ENCODE peak calls at places on chromosomes 12 and 14, in eight cellular contexts. M is transverse colon, R is prostate gland, Y is upper lobe of left lung, J is Panc1, G is stomach, E is HepG2, Q is H1. W is an unnamed sample.

GRCh38 chr12:59031313-59031712 is 111.0 kb upstream of the LRIG3 start:
- DNase-seq in M (no peak), R (no peak), Y (no peak), J (no peak), G (no peak), E (no peak), Q (no peak), W (no peak)

GRCh38 chr12:109744026-109744425 is 30.4 kb downstream of the FAM222A start:
- DNase-seq in M (no peak), R (no peak), Y (peak; percentile 53), J (no peak), G (peak; percentile 17), E (no peak), Q (no peak), W (no peak)

GRCh38 chr14:105075364-105076295 is 10.4 kb upstream of the GPR132 start:
- DNase-seq in M (peak; percentile 54), R (no peak), Y (peak; percentile 84), J (no peak), G (no peak), E (no peak), Q (no peak), W (no peak)

GRCh38 chr14:22276913-22277816 is 311.9 kb downstream of the DAD1 start:
- DNase-seq in M (no peak), R (no peak), Y (no peak), J (no peak), G (no peak), E (peak; percentile 46), Q (no peak), W (no peak)

GRCh38 chr12:84341467-84342193 is 571.0 kb downstream of the SLC6A15 start:
- DNase-seq in M (no peak), R (no peak), Y (no peak), J (no peak), G (no peak), E (no peak), Q (no peak), W (no peak)

GRCh38 chr12:65632131-65632855 is 192.0 kb upstream of the HMGA2 start:
- DNase-seq in M (no peak), R (no peak), Y (no peak), J (no peak), G (no peak), E (no peak), Q (no peak), W (no peak)

GRCh38 chr12:96906849-96907664 is at the start of gene NEDD1:
- DNase-seq in M (peak; percentile 89), R (peak; percentile 73), Y (peak; percentile 99), J (peak; percentile 15), G (peak; percentile 87), E (peak; percentile 79), Q (peak; percentile 77), W (peak; percentile 96)

GRCh38 chr14:39138450-39138849 is 24.3 kb downstream of the GEMIN2 start:
- DNase-seq in M (no peak), R (no peak), Y (no peak), J (no peak), G (no peak), E (no peak), Q (no peak), W (no peak)

GRCh38 chr12:93714382-93714781 is 37.2 kb downstream of the CRADD start:
- DNase-seq in M (no peak), R (no peak), Y (no peak), J (peak; percentile 22), G (no peak), E (no peak), Q (no peak), W (no peak)

GRCh38 chr12:76085159-76085868 is 829 bp upstream of the NAP1L1 start:
- DNase-seq in M (no peak), R (no peak), Y (no peak), J (no peak), G (no peak), E (no peak), Q (no peak), W (no peak)

GRCh38 chr12:75623631-75624118 is 112.3 kb upstream of the KRR1 start:
- DNase-seq in M (no peak), R (no peak), Y (no peak), J (no peak), G (no peak), E (peak; percentile 87), Q (no peak), W (no peak)

GRCh38 chr12:8823565-8824300 is 1.3 kb downstream of the A2ML1 start:
- DNase-seq in M (no peak), R (peak; percentile 35), Y (no peak), J (no peak), G (no peak), E (no peak), Q (no peak), W (no peak)

GRCh38 chr14:104742586-104743455 is 10.1 kb upstream of the SIVA1 start:
- DNase-seq in M (no peak), R (no peak), Y (peak; percentile 59), J (no peak), G (no peak), E (no peak), Q (no peak), W (no peak)

GRCh38 chr12:47795121-47795813 is 22.2 kb downstream of the SLC48A1 start:
- DNase-seq in M (no peak), R (no peak), Y (no peak), J (no peak), G (no peak), E (no peak), Q (no peak), W (no peak)
- H3K27ac ChIP-seq in M (no peak overlapping the region), R (no peak overlapping the region), Y (peak overlapping the region; percentile 34), J (no peak overlapping the region), G (no peak overlapping the region), E (no peak overlapping the region), Q (no peak overlapping the region), W (peak overlapping the region; percentile 22)

DNA sequence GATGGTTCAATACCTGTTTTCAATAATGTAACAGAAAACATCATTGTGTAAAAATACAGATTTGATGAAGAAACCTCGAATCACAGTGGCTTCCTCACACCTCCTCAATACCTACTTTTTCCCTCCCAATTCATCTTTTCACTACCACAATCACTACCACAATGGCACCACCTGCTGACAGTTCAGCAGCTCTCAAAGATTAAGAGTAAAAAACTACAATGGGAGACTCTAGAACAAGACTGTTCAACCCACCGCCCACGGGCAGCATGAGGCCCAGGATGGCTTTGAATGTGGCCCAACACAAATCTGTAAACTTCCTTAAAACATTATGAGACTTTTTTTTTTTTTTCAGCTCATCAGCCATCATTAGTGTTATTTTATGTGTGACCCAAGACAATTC is 15.2 kb downstream of the MED6 start:
- DNase-seq in M (no peak), R (no peak), Y (no peak), J (no peak), G (no peak), E (no peak), Q (no peak), W (no peak)
- TF ChIP-seq CTCF in M (no peak), R (no peak), Y (no peak), J (peak; percentile 19), G (no peak), E (peak; percentile 26), Q (no peak), W (no peak)

DNA sequence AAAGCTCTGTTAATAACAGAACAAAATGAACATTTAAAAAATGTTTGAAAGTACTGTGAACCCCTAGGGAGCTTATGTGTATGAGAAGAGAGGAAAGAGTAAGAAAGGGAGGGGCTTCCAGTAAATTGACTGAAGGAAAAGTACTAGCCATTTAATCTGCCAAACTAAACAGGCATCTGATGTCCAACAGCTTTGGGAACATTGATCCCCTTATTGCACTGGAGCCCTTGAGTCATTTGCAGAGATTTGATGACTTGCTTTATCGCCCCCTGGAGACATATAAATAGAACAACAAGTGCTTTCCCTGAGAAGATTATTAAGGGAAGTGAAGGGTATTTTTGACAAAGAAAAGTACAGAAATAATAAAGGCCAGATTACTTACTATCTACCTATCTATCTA is 319.3 kb upstream of the NOVA1 start:
- DNase-seq in M (no peak), R (no peak), Y (no peak), J (no peak), G (no peak), E (peak; percentile 28), Q (no peak), W (no peak)
- TF ChIP-seq POLR2AphosphoS5 in M (no peak), R (no peak), Y (no peak), J (no peak), G (no peak), E (no peak), Q (no peak), W (no peak)

GRCh38 chr12:41919025-41919424 is 225.6 kb downstream of the GXYLT1 start:
- DNase-seq in M (no peak), R (no peak), Y (no peak), J (no peak), G (no peak), E (no peak), Q (no peak), W (no peak)
- H3K27ac ChIP-seq in M (no peak overlapping the region), R (no peak overlapping the region), Y (no peak overlapping the region), J (no peak overlapping the region), G (no peak overlapping the region), E (no peak overlapping the region), Q (no peak overlapping the region), W (no peak overlapping the region)

GRCh38 chr12:54139030-54139429 is 49.8 kb downstream of the SMUG1 start:
- DNase-seq in M (no peak), R (no peak), Y (no peak), J (no peak), G (no peak), E (no peak), Q (no peak), W (no peak)
- TF ChIP-seq CTCF in M (no peak), R (no peak), Y (no peak), J (no peak), G (no peak), E (no peak), Q (no peak), W (no peak)